ENCODE peak calls at places on chromosome 19, in ten cellular contexts. L, Z, Q, A, S, N, P, M, E and T are unnamed samples.

GRCh38 chr19:33690461-33691427 is 69.0 kb downstream of the CHST8 start:
- DNase-seq in A (no peak), Q (no peak), N (no peak), Z (no peak), E (no peak), L (no peak), S (no peak), M (no peak), P (no peak), T (no peak)

GRCh38 chr19:39390759-39391592 is at the start of the genes MED29 and PAF1:
- DNase-seq in L (peak), M (peak), A (peak), P (peak), Q (peak), Z (peak), N (peak), S (peak), E (peak), T (peak)

GRCh38 chr19:11539495-11540365 is 1.1 kb downstream of the CNN1 start:
- DNase-seq in N (no peak), S (no peak), L (no peak), E (peak), Q (no peak), P (peak), M (peak), Z (no peak), A (peak), T (no peak)

GRCh38 chr19:30340724-30341595 is 31.2 kb upstream of the ZNF536 start:
- DNase-seq in Z (no peak), M (no peak), E (no peak), N (no peak), L (no peak), A (no peak), Q (no peak), S (no peak), P (no peak), T (no peak)

GRCh38 chr19:51136891-51137551 is 5.1 kb upstream of the SIGLEC7 start:
- DNase-seq in A (no peak), M (no peak), Q (no peak), N (no peak), L (peak), P (no peak), Z (no peak), E (no peak), S (no peak), T (no peak)

GRCh38 chr19:409006-409514 is at the start of gene C2CD4C:
- DNase-seq in L (peak), Z (no peak), E (no peak), A (no peak), P (no peak), M (no peak), S (no peak), Q (peak), N (no peak), T (peak)

GRCh38 chr19:6551607-6552450 is 21.0 kb downstream of the TNFSF9 start:
- DNase-seq in A (no peak), Z (no peak), P (no peak), E (peak), S (no peak), L (no peak), Q (no peak), M (no peak), N (no peak), T (no peak)

GRCh38 chr19:35109395-35110112 is 6.1 kb upstream of the FXYD3 start:
- DNase-seq in P (no peak), M (no peak), Q (no peak), A (no peak), Z (no peak), N (no peak), E (no peak), S (no peak), L (no peak), T (no peak)

GRCh38 chr19:42095814-42096230 is 19.9 kb downstream of the ZNF574 start:
- DNase-seq in S (no peak), L (no peak), P (peak), E (no peak), A (no peak), Q (no peak), N (no peak), M (no peak), Z (no peak), T (no peak)

GRCh38 chr19:47351545-47351944 is 2.4 kb downstream of the DHX34 start:
- DNase-seq in P (peak), S (no peak), L (no peak), N (no peak), A (no peak), E (no peak), Q (no peak), M (no peak), Z (no peak), T (no peak)

GRCh38 chr19:33089061-33089460 is 8.1 kb downstream of the GPATCH1 start:
- DNase-seq in Q (no peak), E (no peak), P (no peak), S (no peak), A (no peak), L (no peak), M (no peak), N (no peak), Z (no peak), T (no peak)

GRCh38 chr19:33819875-33820781 is 23.5 kb downstream of the KCTD15 start:
- DNase-seq in L (peak), S (peak), A (peak), M (peak), Q (no peak), N (peak), Z (peak), P (peak), E (peak), T (peak)

GRCh38 chr19:51594774-51595109 is 23.7 kb downstream of the ZNF175 start:
- DNase-seq in S (no peak), L (no peak), Z (no peak), M (no peak), Q (no peak), E (no peak), A (no peak), P (no peak), N (no peak), T (no peak)

GRCh38 chr19:10546817-10547216 is 3.1 kb downstream of the ATG4D start:
- DNase-seq in M (no peak), A (no peak), N (no peak), E (no peak), Q (no peak), Z (no peak), P (no peak), L (no peak), S (no peak), T (no peak)

GRCh38 chr19:3851254-3852176 is 17.3 kb downstream of the ZFR2 start:
- DNase-seq in A (no peak), Z (no peak), L (no peak), P (no peak), Q (no peak), M (no peak), N (no peak), E (no peak), S (no peak), T (no peak)

GRCh38 chr19:44575116-44575700 is 38.2 kb upstream of the IGSF23 start:
- DNase-seq in Z (no peak), A (peak), P (peak), N (no peak), M (no peak), L (no peak), Q (no peak), S (no peak), E (no peak), T (no peak)

GRCh38 chr19:4089400-4089908 is 22.8 kb upstream of the ZBTB7A start:
- DNase-seq in Q (no peak), P (no peak), E (peak), M (no peak), S (no peak), L (peak), Z (no peak), A (peak), N (peak), T (no peak)

GRCh38 chr19:32870154-32870573 is 597 bp upstream of the SLC7A9 start:
- DNase-seq in E (no peak), N (peak), M (no peak), S (no peak), P (peak), Q (no peak), L (no peak), A (peak), Z (no peak), T (no peak)

GRCh38 chr19:2636142-2636896 is 66.2 kb downstream of the GNG7 start:
- DNase-seq in Q (no peak), E (no peak), N (no peak), M (no peak), S (no peak), P (no peak), L (no peak), A (no peak), Z (no peak), T (no peak)

GRCh38 chr19:35746556-35746955 is 1.1 kb downstream of the PSENEN start:
- DNase-seq in S (no peak), E (no peak), P (no peak), A (no peak), Q (no peak), M (no peak), L (no peak), Z (no peak), N (no peak), T (no peak)

GRCh38 chr19:38663957-38664502 is 16.6 kb downstream of the ACTN4 start:
- DNase-seq in M (peak), Z (no peak), N (no peak), Q (no peak), L (peak), P (no peak), S (no peak), A (no peak), E (no peak), T (no peak)

GRCh38 chr19:10919352-10920287 is 8.8 kb downstream of the YIPF2 start:
- DNase-seq in Z (no peak), N (no peak), E (no peak), A (no peak), P (no peak), L (peak), Q (no peak), M (no peak), S (no peak), T (no peak)

GRCh38 chr19:55486043-55486970 is 1.3 kb downstream of the NAT14 start:
- DNase-seq in M (no peak), P (peak), S (no peak), N (no peak), Z (no peak), E (no peak), A (peak), Q (no peak), L (peak), T (no peak)

GRCh38 chr19:53808710-53809125 is 15.4 kb downstream of the NLRP12 start:
- DNase-seq in S (no peak), N (no peak), Z (no peak), A (no peak), Q (no peak), M (no peak), L (no peak), E (no peak), P (peak), T (no peak)

GRCh38 chr19:41869374-41869955 is 7.6 kb upstream of the CD79A start:
- DNase-seq in A (no peak), L (no peak), Q (peak), S (no peak), E (no peak), N (no peak), P (no peak), Z (no peak), M (no peak), T (no peak)

GRCh38 chr19:392375-392970 is 16.5 kb downstream of the C2CD4C start:
- DNase-seq in P (no peak), Z (no peak), S (no peak), Q (no peak), A (no peak), M (no peak), E (no peak), L (peak), N (no peak), T (no peak)

GRCh38 chr19:45939792-45940514 is 25.4 kb upstream of the NANOS2 start:
- DNase-seq in N (no peak), A (no peak), S (no peak), L (no peak), M (no peak), Q (no peak), E (no peak), P (peak), Z (no peak), T (no peak)

GRCh38 chr19:416416-416815 is 7.5 kb upstream of the C2CD4C start:
- DNase-seq in N (no peak), S (no peak), E (no peak), Q (no peak), Z (no peak), L (peak), A (no peak), M (peak), P (no peak), T (no peak)